ENCODE peak calls at places on chromosomes 6 and 20, in eight cellular contexts. Y is MM.1S, P is neural crest cell, O is astrocyte of the spinal cord, I is brain microvascular endothelial cell, T is cardiac fibroblast, S is IMR-90, B is WTC11. X is an unnamed sample.

GRCh38 chr6:31582230-31582601 is at the start of gene LTB:
- DNase-seq in Y (no peak), P (no peak), O (no peak), I (no peak), T (no peak), S (no peak), B (no peak), X (no peak)

GRCh38 chr6:19662911-19663310 is 174.3 kb upstream of the ID4 start:
- DNase-seq in Y (no peak), P (no peak), O (no peak), I (no peak), T (no peak), S (no peak), B (no peak), X (no peak)

GRCh38 chr6:149228276-149228962 is 89.1 kb upstream of the TAB2 start:
- DNase-seq in Y (no peak), P (no peak), O (no peak), I (no peak), T (no peak), S (no peak), B (no peak), X (no peak)

GRCh38 chr6:145815875-145816274 is 1.3 kb upstream of the FBXO30 start:
- DNase-seq in Y (no peak), P (no peak), O (no peak), I (no peak), T (peak; percentile 45), S (peak; percentile 40), B (no peak), X (peak; percentile 30)

GRCh38 chr20:5480824-5481600 is 164.3 kb upstream of the PROKR2 start:
- DNase-seq in Y (no peak), P (no peak), O (no peak), I (no peak), T (no peak), S (no peak), B (no peak), X (no peak)

GRCh38 chr20:52722926-52723325 is 249.2 kb upstream of the TSHZ2 start:
- DNase-seq in Y (no peak), P (no peak), O (no peak), I (no peak), T (no peak), S (no peak), B (no peak), X (no peak)

GRCh38 chr6:13368716-13369115 is 40.4 kb upstream of the TBC1D7 start:
- DNase-seq in Y (no peak), P (no peak), O (no peak), I (no peak), T (peak; percentile 68), S (peak; percentile 17), B (no peak), X (no peak)

GRCh38 chr20:53943522-53944291 is 126.7 kb downstream of the BCAS1 start:
- DNase-seq in Y (no peak), P (no peak), O (peak; percentile 58), I (no peak), T (peak; percentile 66), S (peak; percentile 39), B (no peak), X (peak; percentile 44)

GRCh38 chr6:17429381-17430061 is 36.1 kb downstream of the CAP2 start:
- DNase-seq in Y (no peak), P (no peak), O (peak; percentile 54), I (no peak), T (no peak), S (peak; percentile 88), B (no peak), X (no peak)

GRCh38 chr20:15196580-15197255 is 859.3 kb upstream of the FLRT3 start:
- DNase-seq in Y (no peak), P (no peak), O (no peak), I (no peak), T (no peak), S (no peak), B (no peak), X (peak; percentile 6)

GRCh38 chr6:73169111-73169510 is 56.2 kb downstream of the KHDC1L start:
- DNase-seq in Y (no peak), P (no peak), O (no peak), I (no peak), T (no peak), S (peak; percentile 9), B (no peak), X (no peak)

GRCh38 chr6:33954453-33954852 is 150.7 kb upstream of the MLN start:
- DNase-seq in Y (no peak), P (no peak), O (no peak), I (no peak), T (no peak), S (no peak), B (no peak), X (no peak)

GRCh38 chr20:36002855-36003254 is 34.5 kb downstream of the CNBD2 start:
- DNase-seq in Y (no peak), P (no peak), O (no peak), I (no peak), T (no peak), S (no peak), B (no peak), X (no peak)

GRCh38 chr6:164072240-164072666 is 657.7 kb downstream of the QKI start:
- DNase-seq in Y (no peak), P (no peak), O (no peak), I (no peak), T (peak; percentile 22), S (no peak), B (no peak), X (no peak)

DNA sequence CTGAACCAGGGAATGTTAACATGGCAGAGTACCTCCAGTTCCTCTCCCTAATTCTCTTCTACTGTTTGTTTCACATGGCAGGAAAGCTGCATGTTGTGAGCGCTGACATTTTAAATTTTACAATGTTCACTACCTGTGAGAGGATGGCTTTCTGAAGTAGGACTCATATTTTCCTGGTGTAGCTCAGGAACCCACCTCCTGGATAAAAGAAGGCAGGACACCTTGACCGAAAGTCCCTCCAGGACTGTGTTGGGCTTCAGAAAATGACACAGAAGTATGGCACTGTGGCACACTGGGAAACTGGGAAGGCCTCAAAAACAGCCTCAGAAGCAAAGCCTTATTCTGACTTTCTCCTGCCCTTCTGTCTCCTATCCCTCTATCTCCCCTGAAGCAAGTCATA is 33.3 kb downstream of the PTPRK start:
- DNase-seq in Y (no peak), P (no peak), O (no peak), I (no peak), T (no peak), S (no peak), B (peak; percentile 14), X (no peak)
- TF ChIP-seq CTCF in Y (peak; percentile 16), P (peak; percentile 44), O (peak; percentile 42), I (peak; percentile 55), T (peak; percentile 36), S (peak; percentile 18), B (no peak), X (no peak)

GRCh38 chr6:70956191-70956450 is 739 bp downstream of the B3GAT2 start:
- DNase-seq in Y (no peak), P (no peak), O (no peak), I (no peak), T (no peak), S (no peak), B (no peak), X (no peak)
- TF ChIP-seq CTCF in Y (peak; percentile 2), P (peak; percentile 45), O (no peak), I (no peak), T (no peak), S (no peak), B (no peak), X (no peak)

DNA sequence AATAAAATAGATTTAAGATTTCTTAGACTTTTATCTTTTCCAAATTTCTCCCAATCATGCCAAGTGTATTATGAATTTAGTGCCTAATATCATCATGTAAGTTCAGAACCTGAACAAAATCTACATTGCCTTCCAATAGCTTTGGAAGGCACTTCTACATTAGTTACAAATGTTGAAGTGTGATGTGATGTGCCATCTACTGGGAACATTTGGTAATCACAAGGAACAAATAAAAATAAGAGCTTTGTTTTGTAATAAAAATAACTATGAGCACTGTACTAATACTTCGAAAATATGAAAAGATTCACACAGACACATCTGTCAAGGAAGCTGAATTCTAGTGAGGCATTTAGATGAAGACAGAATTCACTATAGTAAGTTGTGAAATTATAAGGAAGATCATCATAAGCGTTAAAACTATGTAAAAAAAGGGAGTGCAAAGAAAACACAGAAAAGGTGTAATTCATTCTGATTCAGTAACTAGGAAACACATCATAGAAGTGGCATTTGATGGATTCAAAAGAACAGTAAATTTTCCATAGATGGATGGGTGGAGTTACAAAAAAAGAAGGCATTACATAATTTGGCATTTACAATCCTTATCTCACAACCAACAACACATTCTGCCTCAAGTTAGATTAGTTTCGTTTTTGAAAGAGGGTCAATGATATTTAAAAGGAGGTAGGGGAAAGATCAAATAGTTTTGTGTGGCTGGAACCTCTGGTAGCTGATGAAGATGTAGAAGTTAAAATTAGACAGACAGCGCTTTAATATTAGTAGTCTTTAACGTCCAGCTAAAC is 161.0 kb downstream of the ASCC3 start:
- DNase-seq in Y (peak; percentile 21), P (no peak), O (peak; percentile 38), I (no peak), T (peak; percentile 69), S (peak; percentile 41), B (no peak), X (no peak)
- TF ChIP-seq CTCF in Y (peak; percentile 48), P (peak; percentile 68), O (peak; percentile 49), I (peak; percentile 40), T (peak; percentile 45), S (peak; percentile 46), B (peak; percentile 21), X (peak; percentile 30)

GRCh38 chr6:38279945-38280588 is 359.7 kb downstream of the BTBD9 start:
- DNase-seq in Y (no peak), P (no peak), O (no peak), I (no peak), T (no peak), S (no peak), B (no peak), X (no peak)

GRCh38 chr6:38281131-38281530 is 358.6 kb downstream of the BTBD9 start:
- DNase-seq in Y (no peak), P (no peak), O (no peak), I (no peak), T (no peak), S (no peak), B (no peak), X (no peak)

GRCh38 chr6:38283734-38284362 is 355.9 kb downstream of the BTBD9 start:
- DNase-seq in Y (no peak), P (no peak), O (no peak), I (peak; percentile 44), T (peak; percentile 43), S (peak; percentile 60), B (no peak), X (no peak)

GRCh38 chr6:38282911-38283310 is 356.8 kb downstream of the BTBD9 start:
- DNase-seq in Y (no peak), P (no peak), O (no peak), I (no peak), T (no peak), S (no peak), B (no peak), X (no peak)

GRCh38 chr6:38279423-38279822 is 360.3 kb downstream of the BTBD9 start:
- DNase-seq in Y (no peak), P (no peak), O (no peak), I (no peak), T (peak; percentile 34), S (no peak), B (no peak), X (no peak)
- TF ChIP-seq CTCF in Y (no peak), P (no peak), O (no peak), I (peak; percentile 31), T (peak; percentile 31), S (peak; percentile 33), B (no peak), X (no peak)